ENCODE peak calls at places on chromosomes 13 and 19, in ten cellular contexts. Y is mucosa of descending colon; U is uterus; F is cardiac fibroblast; R is neural progenitor cell; Z is CD8-positive, alpha-beta T cell; J is upper lobe of right lung; N is AG04450; C is brain microvascular endothelial cell; P is AG09309. H is an unnamed sample.
A peak's percentile ranks its signal among the peaks of the same experiment; 100 is the strongest.

GRCh38 chr13:20713014-20713376 is 9.5 kb downstream of the IL17D start:
- DNase-seq in J (no peak), F (no peak), C (no peak), Z (no peak), P (no peak), U (no peak), Y (no peak), N (no peak), R (peak; percentile 45), H (no peak)

GRCh38 chr19:19618384-19619051 is at the start of gene PBX4:
- DNase-seq in C (peak; percentile 82), J (peak; percentile 98), U (peak; percentile 77), Z (peak; percentile 100), Y (peak; percentile 98), F (peak; percentile 86), N (peak; percentile 48), R (peak; percentile 99), P (peak; percentile 52), H (no peak)

GRCh38 chr13:30844548-30845296 is 61.3 kb upstream of the MEDAG start:
- DNase-seq in P (no peak), R (no peak), N (no peak), Y (no peak), Z (no peak), J (no peak), F (no peak), U (no peak), C (no peak), H (no peak)

GRCh38 chr13:99406799-99407201 is 94.5 kb upstream of the TM9SF2 start:
- DNase-seq in C (no peak), P (no peak), U (no peak), J (peak; percentile 39), Y (no peak), F (peak; percentile 16), Z (no peak), R (no peak), N (no peak), H (no peak)

GRCh38 chr19:18014197-18014596 is 6.2 kb downstream of the ARRDC2 start:
- DNase-seq in J (no peak), C (no peak), Z (peak; percentile 68), P (no peak), U (no peak), F (no peak), R (no peak), N (no peak), Y (no peak), H (no peak)

GRCh38 chr19:756232-756631 is 5.3 kb downstream of the MISP start:
- DNase-seq in Z (no peak), Y (no peak), C (peak; percentile 62), R (no peak), P (no peak), U (no peak), F (peak; percentile 37), N (no peak), J (no peak), H (no peak)

GRCh38 chr19:7515091-7515470 is 822 bp upstream of the ZNF358 start:
- DNase-seq in J (no peak), Y (no peak), C (no peak), Z (no peak), R (no peak), P (no peak), F (no peak), U (no peak), N (no peak), H (no peak)

GRCh38 chr19:33234092-33234491 is 8.4 kb upstream of the SLC7A10 start:
- DNase-seq in P (no peak), C (no peak), F (no peak), Y (no peak), N (no peak), Z (no peak), U (no peak), R (no peak), J (no peak), H (no peak)

GRCh38 chr19:13215572-13216380 is 65.6 kb downstream of the IER2 start:
- DNase-seq in P (no peak), F (no peak), C (no peak), U (no peak), Y (no peak), Z (no peak), J (no peak), R (no peak), N (no peak), H (no peak)

GRCh38 chr13:41954226-41954625 is 6.7 kb downstream of the VWA8 start:
- DNase-seq in N (no peak), U (no peak), Y (no peak), R (no peak), P (no peak), J (no peak), Z (no peak), F (no peak), C (no peak), H (no peak)

GRCh38 chr13:51849145-51850101 is 4.4 kb upstream of the TMEM272 start:
- DNase-seq in C (peak; percentile 16), U (no peak), R (peak; percentile 76), F (peak; percentile 10), Y (peak; percentile 33), J (peak; percentile 72), N (no peak), Z (peak; percentile 39), P (no peak), H (no peak)

GRCh38 chr13:67023088-67023893 is 206.8 kb downstream of the PCDH9 start:
- DNase-seq in U (no peak), J (no peak), Z (no peak), F (peak; percentile 91), P (peak; percentile 27), Y (no peak), C (peak; percentile 89), R (peak; percentile 54), N (peak; percentile 45), H (peak; percentile 34)

GRCh38 chr19:10155834-10156233 is 36.1 kb upstream of the EIF3G start:
- DNase-seq in U (no peak), Y (no peak), R (no peak), C (no peak), Z (no peak), P (no peak), F (peak; percentile 13), N (no peak), J (no peak), H (no peak)
- TF ChIP-seq CTCF in U (no peak), Y (no peak), R (no peak), C (no peak), Z (no peak), P (no peak), F (no peak), N (no peak), J (no peak), H (no peak)

DNA sequence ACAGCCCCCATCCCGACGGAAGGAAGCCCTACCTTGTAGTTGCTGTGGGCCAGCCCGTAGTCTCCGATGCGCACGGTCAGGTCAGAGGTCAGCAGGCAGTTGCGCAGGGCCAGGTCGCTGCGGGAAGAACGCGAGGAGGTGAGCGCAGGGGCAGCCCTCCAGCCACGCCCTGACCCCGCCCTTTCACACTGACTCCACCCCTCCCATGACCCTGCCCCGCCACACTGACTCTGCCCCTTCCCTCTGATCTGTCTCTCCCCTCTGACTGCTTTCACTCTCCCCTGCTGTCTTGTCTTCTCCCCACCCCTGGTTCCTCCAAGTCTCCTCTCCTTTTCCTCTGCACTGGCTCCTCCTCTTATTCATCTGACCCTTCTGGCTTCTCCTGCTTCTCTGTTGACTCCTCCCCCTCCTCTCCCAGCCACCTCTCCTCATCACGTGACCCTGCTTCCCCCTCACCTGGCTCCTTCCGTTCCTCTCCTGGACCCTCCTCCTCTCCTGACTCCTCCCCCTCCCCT is 10.1 kb downstream of the LMTK3 start:
- DNase-seq in N (no peak), P (no peak), F (no peak), J (peak; percentile 87), U (no peak), Z (peak; percentile 47), R (peak; percentile 97), C (no peak), Y (peak; percentile 72), H (no peak)
- H3K4me3 ChIP-seq in N (no peak overlapping the region), P (no peak overlapping the region), F (no peak overlapping the region), J (peak overlapping the region; percentile 49), U (no peak overlapping the region), Z (no peak overlapping the region), R (peak overlapping the region; percentile 52), C (no peak overlapping the region), Y (no peak overlapping the region), H (no peak overlapping the region)

GRCh38 chr13:73059460-73060250 is 850 bp downstream of the KLF5 start:
- DNase-seq in U (peak; percentile 18), F (no peak), C (no peak), R (peak; percentile 87), N (no peak), P (no peak), J (peak; percentile 91), Z (peak; percentile 41), Y (peak; percentile 68), H (no peak)

GRCh38 chr13:73058432-73058740 is 419 bp upstream of the KLF5 start:
- DNase-seq in C (no peak), N (no peak), Y (no peak), P (no peak), Z (no peak), J (no peak), F (no peak), R (no peak), U (no peak), H (no peak)

GRCh38 chr13:73057284-73058025 is 1.4 kb upstream of the KLF5 start:
- DNase-seq in N (no peak), C (no peak), Z (no peak), F (no peak), R (no peak), Y (no peak), J (no peak), U (no peak), P (no peak), H (no peak)

GRCh38 chr13:73060251-73061160 is 1.7 kb downstream of the KLF5 start:
- DNase-seq in C (peak; percentile 64), Y (no peak), J (no peak), Z (no peak), U (peak; percentile 22), R (peak; percentile 37), F (peak; percentile 75), P (peak; percentile 53), N (peak; percentile 50), H (peak; percentile 17)

DNA sequence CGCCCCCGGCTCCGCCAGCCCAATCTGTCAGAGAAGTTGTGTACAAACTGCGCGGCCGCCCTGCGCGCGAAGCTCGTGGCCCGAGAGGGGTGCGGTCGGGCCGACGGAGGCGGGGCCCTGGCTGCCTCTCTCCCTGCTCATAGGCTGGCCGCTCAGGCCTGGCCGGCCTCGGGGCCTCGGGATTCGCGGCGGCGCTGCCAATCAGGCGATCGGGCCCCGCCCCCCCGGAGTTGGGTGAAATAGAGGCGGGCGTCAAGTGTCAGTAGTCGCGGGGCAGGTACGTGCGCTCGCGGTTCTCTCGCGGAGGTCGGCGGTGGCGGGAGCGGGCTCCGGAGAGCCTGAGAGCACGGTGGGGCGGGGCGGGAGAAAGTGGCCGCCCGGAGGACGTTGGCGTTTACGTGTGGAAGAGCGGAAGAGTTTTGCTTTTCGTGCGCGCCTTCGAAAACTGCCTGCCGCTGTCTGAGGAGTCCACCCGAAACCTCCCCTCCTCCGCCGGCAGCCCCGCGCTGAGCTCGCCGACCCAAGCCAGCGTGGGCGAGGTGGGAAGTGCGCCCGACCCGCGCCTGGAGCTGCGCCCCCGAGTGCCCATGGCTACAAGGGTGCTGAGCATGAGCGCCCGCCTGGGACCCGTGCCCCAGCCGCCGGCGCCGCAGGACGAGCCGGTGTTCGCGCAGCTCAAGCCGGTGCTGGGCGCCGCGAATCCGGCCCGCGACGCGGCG is at the start of gene KLF5:
- DNase-seq in N (peak; percentile 77), C (peak; percentile 92), R (peak; percentile 98), J (peak; percentile 99), P (peak; percentile 77), U (peak; percentile 95), F (peak; percentile 98), Y (peak; percentile 99), Z (peak; percentile 93), H (peak; percentile 44)
- TF ChIP-seq CTCF in N (no peak), C (no peak), R (no peak), J (no peak), P (no peak), U (no peak), F (no peak), Y (no peak), Z (no peak), H (no peak)

GRCh38 chr19:10878253-10878652 is 6.9 kb downstream of the CARM1 start:
- DNase-seq in Z (no peak), R (no peak), U (no peak), P (no peak), Y (no peak), J (no peak), N (no peak), F (no peak), C (no peak), H (no peak)
- H3K4me3 ChIP-seq in Z (no peak overlapping the region), R (no peak overlapping the region), U (no peak overlapping the region), P (no peak overlapping the region), Y (no peak overlapping the region), J (no peak overlapping the region), N (no peak overlapping the region), F (no peak overlapping the region), C (no peak overlapping the region), H (no peak overlapping the region)

H was measured in AG04449.